ENCODE peak calls at places on chromosomes 5 and 9, in eight cellular contexts. X is ovary, B is tibial nerve, D is HCT116, P is IMR-90, T is spleen, Y is thyroid gland, O is body of pancreas. L is an unnamed sample.

GRCh38 chr9:132078369-132079356 is 1.0 kb downstream of the MED27 start:
- DNase-seq in X (peak; percentile 65), B (no peak), D (no peak), P (peak; percentile 47), T (no peak), Y (peak; percentile 9), O (peak; percentile 18), L (peak; percentile 19)

GRCh38 chr9:88831783-88832407 is 159.4 kb upstream of the S1PR3 start:
- DNase-seq in X (no peak), B (no peak), D (no peak), P (no peak), T (no peak), Y (no peak), O (no peak), L (no peak)

GRCh38 chr9:89655047-89655989 is 50.5 kb downstream of the GADD45G start:
- DNase-seq in X (peak; percentile 74), B (no peak), D (no peak), P (no peak), T (no peak), Y (no peak), O (peak; percentile 47), L (no peak)

GRCh38 chr9:117936185-117936758 is 232.1 kb downstream of the TLR4 start:
- DNase-seq in X (no peak), B (no peak), D (no peak), P (no peak), T (no peak), Y (no peak), O (no peak), L (no peak)

GRCh38 chr5:59756373-59757035 is 137.0 kb downstream of the PDE4D start:
- DNase-seq in X (no peak), B (no peak), D (no peak), P (no peak), T (no peak), Y (no peak), O (no peak), L (no peak)

GRCh38 chr5:120778491-120779293 is 314.6 kb downstream of the PRR16 start:
- DNase-seq in X (no peak), B (no peak), D (no peak), P (peak; percentile 87), T (no peak), Y (no peak), O (no peak), L (no peak)

GRCh38 chr9:107971241-107971640 is 481.7 kb upstream of the KLF4 start:
- DNase-seq in X (no peak), B (no peak), D (no peak), P (no peak), T (no peak), Y (no peak), O (no peak), L (no peak)

GRCh38 chr9:120924698-120925534 is 1.7 kb downstream of the TRAF1 start:
- DNase-seq in X (peak; percentile 21), B (no peak), D (no peak), P (peak; percentile 35), T (peak; percentile 69), Y (no peak), O (no peak), L (no peak)

GRCh38 chr9:76716270-76716669 is 48.0 kb upstream of the PCA3 start:
- DNase-seq in X (no peak), B (no peak), D (no peak), P (no peak), T (no peak), Y (no peak), O (no peak), L (no peak)

GRCh38 chr5:138148811-138149210 is 9.6 kb upstream of the NME5 start:
- DNase-seq in X (no peak), B (no peak), D (peak; percentile 46), P (peak; percentile 65), T (no peak), Y (no peak), O (no peak), L (no peak)

GRCh38 chr5:62732677-62733121 is 154.1 kb downstream of the LRRC70 start:
- DNase-seq in X (no peak), B (no peak), D (no peak), P (peak; percentile 1), T (no peak), Y (no peak), O (no peak), L (no peak)

GRCh38 chr9:128160603-128160987 is 530 bp downstream of the BBLN start:
- DNase-seq in X (peak; percentile 59), B (no peak), D (no peak), P (peak; percentile 30), T (no peak), Y (no peak), O (peak; percentile 33), L (no peak)

GRCh38 chr9:128163523-128164331 is 3.7 kb downstream of the BBLN start:
- DNase-seq in X (no peak), B (no peak), D (no peak), P (no peak), T (peak; percentile 75), Y (no peak), O (no peak), L (no peak)

GRCh38 chr9:128162215-128163026 is 2.4 kb downstream of the BBLN start:
- DNase-seq in X (peak; percentile 57), B (no peak), D (no peak), P (no peak), T (peak; percentile 47), Y (no peak), O (peak; percentile 83), L (no peak)

GRCh38 chr9:128164332-128164885 is 4.3 kb downstream of the BBLN start:
- DNase-seq in X (no peak), B (no peak), D (no peak), P (peak; percentile 39), T (no peak), Y (no peak), O (no peak), L (no peak)

DNA sequence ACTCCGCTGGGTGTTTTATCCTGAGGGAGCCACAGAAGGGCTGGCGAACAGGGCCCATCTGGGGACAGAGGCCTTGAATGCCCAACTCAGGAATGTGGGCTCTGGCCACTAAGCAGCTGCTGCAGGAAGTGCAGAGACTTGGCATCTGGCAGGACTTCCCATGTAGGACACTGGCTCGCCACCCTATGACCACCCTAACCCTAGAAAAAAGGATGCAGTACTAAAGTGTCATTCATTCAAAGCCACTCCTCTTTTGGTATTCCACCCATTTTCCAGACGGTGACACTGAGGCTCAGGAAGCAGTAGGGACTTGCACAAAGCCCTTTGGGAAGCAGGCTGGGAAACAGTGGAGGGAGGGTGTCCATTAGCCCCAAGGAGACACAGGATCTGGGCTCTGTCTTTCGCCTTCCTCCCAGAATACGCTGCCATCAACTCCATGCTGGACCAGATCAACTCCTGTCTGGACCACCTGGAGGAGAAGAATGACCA is 3.0 kb downstream of the BBLN start:
- DNase-seq in X (no peak), B (no peak), D (no peak), P (no peak), T (peak; percentile 61), Y (no peak), O (no peak), L (no peak)
- H3K36me3 ChIP-seq in X (no peaks in the 10 kb centered on the region), B (peaks cover 19% of the 10 kb centered on the region), D (peaks cover 12% of the 10 kb centered on the region), P (peaks cover 49% of the 10 kb centered on the region), T (peaks cover 34% of the 10 kb centered on the region), Y (peaks cover 22% of the 10 kb centered on the region), O (peaks cover 22% of the 10 kb centered on the region), L (no peaks in the 10 kb centered on the region)

DNA sequence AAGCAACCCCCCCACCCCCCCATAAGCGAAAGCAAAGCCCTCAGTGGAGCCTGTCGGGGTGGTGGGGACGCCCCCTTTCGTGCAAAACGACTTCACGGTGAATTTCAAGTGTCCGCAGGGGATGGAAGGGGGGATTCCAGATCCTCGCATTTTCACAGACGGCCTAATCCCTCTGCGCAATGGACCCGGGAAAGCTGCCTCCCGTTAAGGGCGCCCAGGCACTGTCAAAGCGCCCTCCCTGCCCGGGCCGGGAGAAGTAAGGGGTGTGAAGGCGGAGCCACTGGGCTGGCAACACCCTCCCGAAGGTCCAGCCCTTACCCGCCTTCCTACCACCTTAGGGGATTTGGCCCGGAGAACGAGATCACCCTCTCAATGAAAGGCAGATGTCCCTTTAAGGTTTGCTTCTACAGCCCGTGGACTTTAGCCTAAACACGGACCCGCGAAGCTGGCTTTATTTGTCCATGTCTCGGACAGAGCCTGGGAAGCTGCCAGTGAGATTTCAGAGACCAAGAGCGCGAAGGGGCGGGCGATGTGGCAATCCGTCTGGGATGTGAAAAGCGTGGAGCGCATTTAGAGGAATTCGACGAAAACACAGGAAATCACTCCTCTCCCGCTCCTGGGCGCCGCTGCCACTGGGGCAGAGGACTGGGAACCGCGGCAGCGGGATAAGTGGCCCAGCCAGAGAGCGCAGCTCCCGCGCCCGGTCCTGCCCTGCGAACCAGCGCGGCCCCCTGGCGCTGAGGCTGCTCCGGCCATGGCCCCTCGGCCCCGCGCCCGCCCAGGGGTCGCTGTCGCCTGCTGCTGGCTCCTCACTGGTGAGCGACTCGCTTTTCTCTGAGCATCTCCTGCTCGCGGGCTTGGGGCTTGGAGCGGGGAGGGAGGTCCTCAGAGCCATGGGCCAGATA is at the start of the genes ITGA1 and PELO:
- DNase-seq in X (peak; percentile 76), B (peak; percentile 49), D (peak; percentile 59), P (peak; percentile 81), T (peak; percentile 89), Y (peak; percentile 77), O (peak; percentile 66), L (peak; percentile 86)
- TF ChIP-seq POLR2A in X (peak; percentile 30), B (peak; percentile 47), D (no peak), P (no peak), T (no peak), Y (peak; percentile 78), O (no peak), L (no peak)

DNA sequence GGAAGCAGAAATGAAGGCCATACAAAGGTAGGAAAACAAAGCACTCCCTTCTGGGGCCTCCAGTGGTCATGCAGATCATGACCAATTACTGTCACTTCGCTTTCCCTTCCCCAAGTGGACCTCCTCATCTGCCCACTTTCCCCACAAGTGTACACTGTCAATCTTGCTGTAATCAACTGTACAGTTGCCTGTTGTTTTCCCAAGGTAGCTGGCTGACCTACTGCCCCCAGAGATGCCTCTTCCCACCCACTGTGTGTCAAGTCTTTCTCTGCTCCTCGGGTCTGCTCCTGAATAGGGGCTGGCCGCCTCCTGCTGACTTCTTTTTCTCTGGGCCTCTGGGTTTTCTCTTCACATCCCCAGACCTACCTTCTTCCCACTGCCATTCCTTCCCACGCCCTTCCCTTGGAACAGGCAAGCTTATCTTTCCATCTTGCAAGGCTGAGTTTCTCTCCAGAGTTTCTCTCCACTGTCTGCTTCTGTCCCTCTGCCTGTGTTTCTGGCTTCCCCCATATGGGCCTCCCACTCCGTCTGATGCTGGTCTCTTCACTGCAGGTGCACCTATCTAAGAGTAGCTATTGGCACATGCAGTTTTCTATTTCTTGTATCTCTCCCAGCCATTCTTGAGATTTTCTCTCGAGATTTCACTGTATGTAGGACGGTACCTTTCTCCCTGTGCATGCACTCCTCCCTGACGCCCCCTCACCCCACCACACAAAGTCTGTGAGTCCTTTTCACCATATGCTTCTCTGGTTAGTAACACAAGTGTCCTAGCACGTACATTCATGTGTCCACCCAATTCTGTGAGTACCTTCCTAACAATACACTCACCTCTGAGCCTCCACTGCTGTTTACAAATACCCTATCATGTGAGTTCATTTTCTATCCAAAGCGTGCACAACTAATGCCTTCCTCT is 2.3 kb downstream of the ELL2 start:
- DNase-seq in X (no peak), B (no peak), D (no peak), P (peak; percentile 33), T (no peak), Y (no peak), O (no peak), L (peak; percentile 39)
- H3K4me1 ChIP-seq in X (peaks cover 13% of the 10 kb centered on the region), B (peaks cover 64% of the 10 kb centered on the region), D (peaks cover 21% of the 10 kb centered on the region), P (peaks cover 3% of the 10 kb centered on the region), T (peaks cover 67% of the 10 kb centered on the region), Y (peaks cover 44% of the 10 kb centered on the region), O (peaks cover 53% of the 10 kb centered on the region), L (peaks cover 34% of the 10 kb centered on the region)

DNA sequence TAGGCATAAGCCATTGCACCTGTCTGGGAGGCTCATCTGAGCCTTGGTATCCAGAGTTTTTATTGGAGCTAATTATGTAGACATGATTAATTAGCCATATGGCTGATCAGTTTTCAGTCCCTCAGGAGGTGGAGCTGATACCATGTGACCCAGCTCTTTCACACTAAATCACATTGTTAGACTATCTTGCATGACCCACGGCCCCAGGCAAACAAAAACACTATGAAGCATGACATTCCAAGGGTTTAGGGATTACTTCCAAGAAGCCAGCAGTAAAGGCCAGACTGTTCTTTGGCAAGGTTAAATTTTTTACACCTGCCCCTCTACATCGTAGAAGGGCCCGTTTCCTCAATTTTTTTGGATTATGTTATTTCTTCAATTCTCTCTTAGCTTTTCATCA is 5.0 kb upstream of the C5orf24 start:
- DNase-seq in X (no peak), B (no peak), D (no peak), P (no peak), T (no peak), Y (peak; percentile 48), O (no peak), L (no peak)
- H3K36me3 ChIP-seq in X (no peaks in the 10 kb centered on the region), B (peaks cover 3% of the 10 kb centered on the region), D (peaks cover 9% of the 10 kb centered on the region), P (peaks cover 10% of the 10 kb centered on the region), T (no peaks in the 10 kb centered on the region), Y (no peaks in the 10 kb centered on the region), O (no peaks in the 10 kb centered on the region), L (no peaks in the 10 kb centered on the region)